ENCODE peak calls at places on chromosomes 6 and 20, in ten cellular contexts. One of them, this sample, is unnamed.

GRCh38 chr20:53643031-53643832 is 49.6 kb upstream of the ZNF217 start:
- DNase-seq in breast epithelium: no peak
- DNase-seq in NCI-H2227 treated with DMSO at 0.1 percent for 48 hours: peak; percentile 38
- DNase-seq in ecto neural progenitor cell: no peak
- DNase-seq in GM18507: peak; percentile 71
- DNase-seq in HS-27A: no peak
- DNase-seq in right lobe of liver: peak; percentile 47
- DNase-seq in GM06990: peak; percentile 67
- DNase-seq in RPMI8226: peak; percentile 85
- DNase-seq in stomach: peak; percentile 52
- DNase-seq in this sample: no peak

GRCh38 chr6:34067814-34068213 is 78.1 kb downstream of the GRM4 start:
- DNase-seq in breast epithelium: no peak
- DNase-seq in NCI-H2227 treated with DMSO at 0.1 percent for 48 hours: no peak
- DNase-seq in ecto neural progenitor cell: no peak
- DNase-seq in GM18507: no peak
- DNase-seq in HS-27A: no peak
- DNase-seq in right lobe of liver: no peak
- DNase-seq in GM06990: no peak
- DNase-seq in RPMI8226: peak; percentile 66
- DNase-seq in stomach: no peak
- DNase-seq in this sample: no peak

GRCh38 chr6:5989141-5989723 is 17.5 kb downstream of the NRN1 start:
- DNase-seq in breast epithelium: no peak
- DNase-seq in NCI-H2227 treated with DMSO at 0.1 percent for 48 hours: no peak
- DNase-seq in ecto neural progenitor cell: no peak
- DNase-seq in GM18507: no peak
- DNase-seq in HS-27A: no peak
- DNase-seq in right lobe of liver: no peak
- DNase-seq in GM06990: no peak
- DNase-seq in RPMI8226: no peak
- DNase-seq in stomach: no peak
- DNase-seq in this sample: no peak

GRCh38 chr6:131292145-131292938 is 157.1 kb downstream of the AKAP7 start:
- DNase-seq in breast epithelium: no peak
- DNase-seq in NCI-H2227 treated with DMSO at 0.1 percent for 48 hours: no peak
- DNase-seq in ecto neural progenitor cell: no peak
- DNase-seq in GM18507: no peak
- DNase-seq in HS-27A: no peak
- DNase-seq in right lobe of liver: no peak
- DNase-seq in GM06990: no peak
- DNase-seq in RPMI8226: no peak
- DNase-seq in stomach: no peak
- DNase-seq in this sample: no peak

GRCh38 chr20:19855426-19855825 is 97.4 kb downstream of the RIN2 start:
- DNase-seq in breast epithelium: no peak
- DNase-seq in NCI-H2227 treated with DMSO at 0.1 percent for 48 hours: no peak
- DNase-seq in ecto neural progenitor cell: no peak
- DNase-seq in GM18507: no peak
- DNase-seq in HS-27A: no peak
- DNase-seq in right lobe of liver: no peak
- DNase-seq in GM06990: no peak
- DNase-seq in RPMI8226: no peak
- DNase-seq in stomach: no peak
- DNase-seq in this sample: no peak

GRCh38 chr6:31246051-31246495 is 25.8 kb downstream of the HLA-C start:
- DNase-seq in breast epithelium: peak; percentile 30
- DNase-seq in NCI-H2227 treated with DMSO at 0.1 percent for 48 hours: no peak
- DNase-seq in ecto neural progenitor cell: no peak
- DNase-seq in GM18507: no peak
- DNase-seq in HS-27A: peak; percentile 36
- DNase-seq in right lobe of liver: no peak
- DNase-seq in GM06990: no peak
- DNase-seq in RPMI8226: no peak
- DNase-seq in stomach: no peak
- DNase-seq in this sample: peak; percentile 62

GRCh38 chr6:15206887-15207286 is 39.0 kb upstream of the JARID2 start:
- DNase-seq in breast epithelium: no peak
- DNase-seq in NCI-H2227 treated with DMSO at 0.1 percent for 48 hours: no peak
- DNase-seq in ecto neural progenitor cell: no peak
- DNase-seq in GM18507: no peak
- DNase-seq in HS-27A: no peak
- DNase-seq in right lobe of liver: no peak
- DNase-seq in GM06990: no peak
- DNase-seq in RPMI8226: no peak
- DNase-seq in stomach: no peak
- DNase-seq in this sample: no peak

GRCh38 chr20:35942243-35942642 is 12.1 kb downstream of the SCAND1 start:
- DNase-seq in breast epithelium: no peak
- DNase-seq in NCI-H2227 treated with DMSO at 0.1 percent for 48 hours: peak; percentile 55
- DNase-seq in ecto neural progenitor cell: peak; percentile 63
- DNase-seq in GM18507: no peak
- DNase-seq in HS-27A: no peak
- DNase-seq in right lobe of liver: no peak
- DNase-seq in GM06990: no peak
- DNase-seq in RPMI8226: no peak
- DNase-seq in stomach: no peak
- DNase-seq in this sample: peak; percentile 90

GRCh38 chr6:115675443-115675842 is 385.2 kb downstream of the FRK start:
- DNase-seq in breast epithelium: no peak
- DNase-seq in NCI-H2227 treated with DMSO at 0.1 percent for 48 hours: no peak
- DNase-seq in ecto neural progenitor cell: no peak
- DNase-seq in GM18507: no peak
- DNase-seq in HS-27A: no peak
- DNase-seq in right lobe of liver: no peak
- DNase-seq in GM06990: no peak
- DNase-seq in RPMI8226: no peak
- DNase-seq in stomach: no peak
- DNase-seq in this sample: no peak

GRCh38 chr6:140379919-140380318 is 1005.5 kb upstream of the CITED2 start:
- DNase-seq in breast epithelium: no peak
- DNase-seq in NCI-H2227 treated with DMSO at 0.1 percent for 48 hours: no peak
- DNase-seq in ecto neural progenitor cell: no peak
- DNase-seq in GM18507: no peak
- DNase-seq in HS-27A: peak; percentile 35
- DNase-seq in right lobe of liver: no peak
- DNase-seq in GM06990: no peak
- DNase-seq in RPMI8226: no peak
- DNase-seq in stomach: no peak
- DNase-seq in this sample: no peak

GRCh38 chr6:116512155-116512559 is 718 bp downstream of the CALHM5 start:
- DNase-seq in breast epithelium: no peak
- DNase-seq in NCI-H2227 treated with DMSO at 0.1 percent for 48 hours: no peak
- DNase-seq in ecto neural progenitor cell: no peak
- DNase-seq in GM18507: no peak
- DNase-seq in HS-27A: no peak
- DNase-seq in right lobe of liver: no peak
- DNase-seq in GM06990: no peak
- DNase-seq in RPMI8226: peak; percentile 77
- DNase-seq in stomach: no peak
- DNase-seq in this sample: no peak

GRCh38 chr20:35279040-35279439 is 1.1 kb upstream of the MMP24OS start:
- DNase-seq in breast epithelium: no peak
- DNase-seq in NCI-H2227 treated with DMSO at 0.1 percent for 48 hours: no peak
- DNase-seq in ecto neural progenitor cell: no peak
- DNase-seq in GM18507: no peak
- DNase-seq in HS-27A: no peak
- DNase-seq in right lobe of liver: no peak
- DNase-seq in GM06990: no peak
- DNase-seq in RPMI8226: no peak
- DNase-seq in stomach: peak; percentile 82
- DNase-seq in this sample: no peak

This sample was measured in retinal pigment epithelial cell.